ENCODE peak calls at places on chromosomes 3 and 15, in four cellular contexts. V is DND-41, C is coronary artery, T is brain microvascular endothelial cell. Y is an unnamed sample.
A peak's percentile ranks its signal among the peaks of the same experiment; 100 is the strongest.

GRCh38 chr15:47301481-47301880 is 415.8 kb upstream of the SEMA6D start:
- DNase-seq in V (no peak), C (no peak), T (no peak), Y (no peak)

GRCh38 chr3:54773251-54773650 is 154.6 kb downstream of the LRTM1 start:
- DNase-seq in V (no peak), C (no peak), T (no peak), Y (no peak)

GRCh38 chr3:72487078-72487765 is 361.0 kb downstream of the SHQ1 start:
- DNase-seq in V (no peak), C (peak; percentile 87), T (peak; percentile 79), Y (no peak)

GRCh38 chr3:44128057-44128775 is 113.5 kb upstream of the TOPAZ1 start:
- DNase-seq in V (no peak), C (no peak), T (no peak), Y (no peak)

GRCh38 chr3:182397164-182397563 is 396.1 kb upstream of the ATP11B start:
- DNase-seq in V (no peak), C (no peak), T (no peak), Y (no peak)

GRCh38 chr3:73623996-73624362 is 762 bp downstream of the PDZRN3 start:
- DNase-seq in V (no peak), C (no peak), T (peak; percentile 32), Y (no peak)

GRCh38 chr3:175224051-175224450 is 364.9 kb downstream of the NAALADL2 start:
- DNase-seq in V (no peak), C (no peak), T (no peak), Y (no peak)

GRCh38 chr3:9061634-9062033 is 98.4 kb upstream of the RAD18 start:
- DNase-seq in V (no peak), C (no peak), T (no peak), Y (no peak)

GRCh38 chr3:143600762-143601161 is 247.5 kb downstream of the SLC9A9 start:
- DNase-seq in V (no peak), C (no peak), T (peak; percentile 60), Y (no peak)

GRCh38 chr15:70272565-70273355 is 175.0 kb upstream of the TLE3 start:
- DNase-seq in V (no peak), C (no peak), T (no peak), Y (no peak)

GRCh38 chr3:175260145-175260794 is 401.1 kb downstream of the NAALADL2 start:
- DNase-seq in V (no peak), C (no peak), T (peak; percentile 55), Y (no peak)

GRCh38 chr15:71651750-71652186 is 158.6 kb upstream of the NR2E3 start:
- DNase-seq in V (no peak), C (no peak), T (peak; percentile 17), Y (peak; percentile 0)

GRCh38 chr3:58526124-58526957 is 10.6 kb downstream of the ACOX2 start:
- DNase-seq in V (no peak), C (no peak), T (peak; percentile 83), Y (no peak)

GRCh38 chr3:129505341-129505740 is 23.1 kb upstream of the RHO start:
- DNase-seq in V (no peak), C (no peak), T (no peak), Y (no peak)

GRCh38 chr3:145899229-145899628 is 261.8 kb downstream of the PLOD2 start:
- DNase-seq in V (no peak), C (no peak), T (no peak), Y (no peak)

GRCh38 chr3:176840604-176841287 is 356.5 kb downstream of the TBL1XR1 start:
- DNase-seq in V (no peak), C (no peak), T (no peak), Y (no peak)

GRCh38 chr15:84934942-84935729 is 46.5 kb upstream of the PDE8A start:
- DNase-seq in V (no peak), C (no peak), T (no peak), Y (no peak)

GRCh38 chr3:48423241-48423882 is 6.5 kb downstream of the PLXNB1 start:
- DNase-seq in V (no peak), C (no peak), T (no peak), Y (no peak)

GRCh38 chr3:113063126-113063894 is 72.5 kb downstream of the GTPBP8 start:
- DNase-seq in V (no peak), C (no peak), T (no peak), Y (no peak)

GRCh38 chr15:56654216-56654615 is 79.1 kb downstream of the ZNF280D start:
- DNase-seq in V (no peak), C (no peak), T (no peak), Y (no peak)

GRCh38 chr15:22888120-22888859 is 49.8 kb downstream of the NIPA2 start:
- DNase-seq in V (no peak), C (no peak), T (peak; percentile 98), Y (no peak)

GRCh38 chr15:74377831-74378766 is 10.7 kb upstream of the CYP11A1 start:
- DNase-seq in V (no peak), C (no peak), T (no peak), Y (no peak)

GRCh38 chr15:91769919-91770318 is 83.6 kb upstream of the SLCO3A1 start:
- DNase-seq in V (no peak), C (no peak), T (no peak), Y (no peak)

GRCh38 chr3:4107430-4107829 is 195.7 kb upstream of the SETMAR start:
- DNase-seq in V (no peak), C (no peak), T (no peak), Y (no peak)

GRCh38 chr3:66490214-66490613 is 10.6 kb downstream of the LRIG1 start:
- DNase-seq in V (peak; percentile 74), C (no peak), T (no peak), Y (no peak)

GRCh38 chr3:175075269-175075668 is 216.1 kb downstream of the NAALADL2 start:
- DNase-seq in V (no peak), C (no peak), T (no peak), Y (no peak)

GRCh38 chr15:33963831-33964664 is 4.2 kb upstream of the CHRM5 start:
- DNase-seq in V (no peak), C (no peak), T (no peak), Y (no peak)

GRCh38 chr15:69600556-69601085 is 148.0 kb downstream of the RPLP1 start:
- DNase-seq in V (no peak), C (no peak), T (no peak), Y (no peak)

GRCh38 chr3:146889616-146890015 is 284.5 kb upstream of the PLSCR5 start:
- DNase-seq in V (no peak), C (no peak), T (no peak), Y (no peak)

GRCh38 chr3:99647081-99647480 is 8.7 kb downstream of the COL8A1 start:
- DNase-seq in V (no peak), C (no peak), T (peak; percentile 62), Y (no peak)

GRCh38 chr3:194623449-194624290 is 9.5 kb downstream of the TMEM44 start:
- DNase-seq in V (no peak), C (no peak), T (no peak), Y (no peak)

GRCh38 chr15:56211960-56212550 is 31.6 kb downstream of the RFX7 start:
- DNase-seq in V (no peak), C (no peak), T (no peak), Y (no peak)

DNA sequence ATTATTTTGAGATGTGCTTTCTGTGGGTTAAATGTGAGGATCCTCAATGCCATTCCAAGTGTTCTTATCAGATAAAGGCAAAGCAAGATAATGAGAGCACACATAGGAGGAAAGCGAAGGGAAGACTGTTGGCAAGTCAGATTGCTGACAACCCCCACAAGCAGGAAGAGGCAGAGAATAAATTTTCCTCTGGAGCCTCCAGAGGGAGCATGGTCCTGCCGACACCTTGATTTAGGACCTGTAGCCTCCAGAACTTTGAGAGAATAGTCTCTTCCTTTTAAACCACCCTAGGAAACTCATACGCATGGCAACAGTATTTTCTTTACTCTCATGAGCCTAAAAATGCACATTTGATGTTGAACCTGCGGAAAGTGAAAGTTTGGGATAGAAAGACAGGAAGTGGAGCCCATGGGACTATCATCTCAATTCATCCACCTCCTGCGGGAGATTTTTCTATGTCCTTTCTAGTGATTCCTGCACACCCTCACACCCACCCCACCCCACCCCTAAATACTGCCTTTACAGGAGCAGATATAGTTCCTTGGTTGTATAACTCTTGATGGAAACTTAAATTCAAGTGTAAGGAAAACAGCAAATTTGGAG is 116.7 kb upstream of the LPP start:
- DNase-seq in V (no peak), C (no peak), T (no peak), Y (no peak)
- H3K4me3 ChIP-seq in V (no peak overlapping the region), C (peak overlapping the region; percentile 44), T (no peak overlapping the region), Y (no peak overlapping the region)

DNA sequence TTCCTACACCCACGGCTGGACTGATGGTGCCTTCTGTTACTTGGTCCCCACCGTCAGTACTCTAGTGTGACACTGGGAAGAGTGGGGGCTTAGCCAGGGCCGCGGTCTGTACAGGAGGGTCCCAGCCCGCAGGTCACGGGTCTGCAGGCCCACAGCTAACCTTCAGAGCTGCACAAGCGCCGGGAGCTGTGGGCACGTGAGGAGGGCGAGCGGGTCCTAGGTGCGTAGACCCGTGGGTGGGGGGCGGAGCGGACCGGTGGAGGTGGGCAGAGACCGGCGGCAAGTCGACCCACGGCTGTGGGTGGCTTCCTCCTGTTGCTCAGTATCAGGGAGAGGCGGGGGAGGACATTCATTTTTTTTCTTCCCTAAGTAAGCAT is 1.2 kb downstream of the TNFAIP8L3 start:
- DNase-seq in V (no peak), C (peak; percentile 74), T (no peak), Y (no peak)
- H3K4me3 ChIP-seq in V (no peak overlapping the region), C (peak overlapping the region; percentile 96), T (peak overlapping the region; percentile 59), Y (no peak overlapping the region)

GRCh38 chr3:69118555-69118954 is 3.8 kb downstream of the LMOD3 start:
- DNase-seq in V (no peak), C (no peak), T (no peak), Y (no peak)

GRCh38 chr3:69119138-69119537 is 3.3 kb downstream of the LMOD3 start:
- DNase-seq in V (no peak), C (no peak), T (no peak), Y (no peak)

GRCh38 chr3:69115731-69116130 is 6.7 kb downstream of the LMOD3 start:
- DNase-seq in V (no peak), C (no peak), T (no peak), Y (no peak)

GRCh38 chr3:69116162-69116561 is 6.2 kb downstream of the LMOD3 start:
- DNase-seq in V (no peak), C (no peak), T (no peak), Y (no peak)

DNA sequence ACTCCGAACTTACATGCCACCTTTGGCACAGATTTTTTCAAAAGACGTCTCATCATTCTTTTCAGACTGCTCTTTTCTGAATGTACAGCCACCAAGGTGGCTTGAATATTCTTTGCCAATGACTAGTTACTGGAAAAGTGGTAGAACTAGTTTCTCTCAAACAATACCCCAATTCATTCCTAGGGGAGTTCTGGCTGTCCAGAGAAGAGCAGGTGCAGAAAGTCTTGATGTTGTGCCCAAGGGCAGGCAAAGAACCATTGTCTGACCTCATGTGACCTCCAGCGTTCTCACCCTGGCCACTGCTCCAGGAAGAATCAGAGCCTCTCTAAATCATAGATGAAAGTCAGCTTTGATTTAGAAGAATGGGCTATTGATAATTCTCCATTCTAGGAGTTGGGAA is 5.5 kb downstream of the LMOD3 start:
- DNase-seq in V (no peak), C (no peak), T (no peak), Y (no peak)
- H3K4me3 ChIP-seq in V (no peak overlapping the region), C (no peak overlapping the region), T (no peak overlapping the region), Y (no peak overlapping the region)

GRCh38 chr15:80251505-80252280 is at the start of gene CTXND1:
- DNase-seq in V (no peak), C (peak; percentile 41), T (no peak), Y (no peak)
- H3K4me3 ChIP-seq in V (no peak within 1 kb of the TSS), C (peak within 1 kb of the TSS; percentile 72), T (no peak within 1 kb of the TSS), Y (no peak within 1 kb of the TSS)